ENCODE peak calls at places on chromosomes 13 and 19, in seven cellular contexts. One of them, this sample, is unnamed.
A peak's percentile ranks its signal among the peaks of the same experiment; 100 is the strongest.

GRCh38 chr19:17687857-17688784 is at the start of gene UNC13A:
- DNase-seq in uterus: no peak
- DNase-seq in heart left ventricle: peak; percentile 56
- DNase-seq in GM10248: peak; percentile 72
- DNase-seq in glutamatergic neuron: peak; percentile 78
- DNase-seq in GM23338: peak; percentile 88
- DNase-seq in Caco-2: peak; percentile 84
- DNase-seq in this sample: peak; percentile 82

GRCh38 chr19:33902802-33903488 is 106.3 kb downstream of the KCTD15 start:
- DNase-seq in GM10248: no peak
- DNase-seq in GM23338: no peak
- DNase-seq in uterus: no peak
- DNase-seq in Caco-2: no peak
- DNase-seq in glutamatergic neuron: no peak
- DNase-seq in heart left ventricle: no peak
- DNase-seq in this sample: no peak

GRCh38 chr19:19211499-19212432 is at the start of gene NCAN:
- DNase-seq in GM23338: peak; percentile 84
- DNase-seq in GM10248: no peak
- DNase-seq in uterus: no peak
- DNase-seq in Caco-2: no peak
- DNase-seq in heart left ventricle: no peak
- DNase-seq in glutamatergic neuron: peak; percentile 82
- DNase-seq in this sample: no peak

GRCh38 chr13:93244141-93244917 is 17.7 kb downstream of the GPC6 start:
- DNase-seq in GM23338: no peak
- DNase-seq in heart left ventricle: no peak
- DNase-seq in GM10248: no peak
- DNase-seq in uterus: no peak
- DNase-seq in Caco-2: no peak
- DNase-seq in glutamatergic neuron: no peak
- DNase-seq in this sample: no peak

GRCh38 chr13:108859202-108860012 is 230.0 kb downstream of the MYO16 start:
- DNase-seq in GM23338: peak; percentile 41
- DNase-seq in glutamatergic neuron: no peak
- DNase-seq in Caco-2: peak; percentile 5
- DNase-seq in uterus: no peak
- DNase-seq in GM10248: no peak
- DNase-seq in heart left ventricle: no peak
- DNase-seq in this sample: no peak

GRCh38 chr19:42269518-42270345 is 680 bp downstream of the CIC start:
- DNase-seq in heart left ventricle: peak; percentile 31
- DNase-seq in glutamatergic neuron: no peak
- DNase-seq in Caco-2: no peak
- DNase-seq in uterus: peak; percentile 43
- DNase-seq in GM23338: no peak
- DNase-seq in GM10248: no peak
- DNase-seq in this sample: no peak

GRCh38 chr19:38095411-38096308 is 128.4 kb downstream of the DPF1 start:
- DNase-seq in GM23338: peak; percentile 92
- DNase-seq in GM10248: peak; percentile 73
- DNase-seq in heart left ventricle: peak; percentile 75
- DNase-seq in Caco-2: peak; percentile 75
- DNase-seq in glutamatergic neuron: peak; percentile 84
- DNase-seq in uterus: peak; percentile 48
- DNase-seq in this sample: no peak

GRCh38 chr13:27283906-27284523 is 13.4 kb downstream of the RASL11A start:
- DNase-seq in heart left ventricle: no peak
- DNase-seq in uterus: no peak
- DNase-seq in GM10248: no peak
- DNase-seq in GM23338: no peak
- DNase-seq in Caco-2: peak; percentile 23
- DNase-seq in glutamatergic neuron: no peak
- DNase-seq in this sample: no peak

GRCh38 chr13:106277483-106278154 is 257.8 kb downstream of the EFNB2 start:
- DNase-seq in glutamatergic neuron: no peak
- DNase-seq in heart left ventricle: peak; percentile 54
- DNase-seq in GM10248: no peak
- DNase-seq in Caco-2: no peak
- DNase-seq in uterus: no peak
- DNase-seq in GM23338: no peak
- DNase-seq in this sample: no peak

GRCh38 chr13:46039421-46040036 is 13.0 kb downstream of the ZC3H13 start:
- DNase-seq in heart left ventricle: no peak
- DNase-seq in uterus: no peak
- DNase-seq in GM23338: no peak
- DNase-seq in Caco-2: no peak
- DNase-seq in GM10248: no peak
- DNase-seq in glutamatergic neuron: no peak
- DNase-seq in this sample: no peak

GRCh38 chr19:1270854-1271527 is 1.9 kb downstream of the CIRBP start:
- DNase-seq in GM10248: no peak
- DNase-seq in uterus: no peak
- DNase-seq in heart left ventricle: no peak
- DNase-seq in Caco-2: no peak
- DNase-seq in GM23338: no peak
- DNase-seq in glutamatergic neuron: no peak
- DNase-seq in this sample: no peak

GRCh38 chr19:46297700-46298476 is 1.0 kb downstream of the HIF3A start:
- DNase-seq in Caco-2: no peak
- DNase-seq in GM23338: no peak
- DNase-seq in GM10248: no peak
- DNase-seq in heart left ventricle: peak; percentile 94
- DNase-seq in uterus: peak; percentile 84
- DNase-seq in glutamatergic neuron: no peak
- DNase-seq in this sample: no peak

GRCh38 chr19:55563261-55563690 is 17.4 kb downstream of the ZNF579 start:
- DNase-seq in glutamatergic neuron: no peak
- DNase-seq in GM23338: no peak
- DNase-seq in GM10248: no peak
- DNase-seq in heart left ventricle: peak; percentile 90
- DNase-seq in uterus: peak; percentile 69
- DNase-seq in Caco-2: no peak
- DNase-seq in this sample: no peak

GRCh38 chr19:20271215-20271926 is 104.4 kb downstream of the ZNF486 start:
- DNase-seq in GM10248: no peak
- DNase-seq in heart left ventricle: no peak
- DNase-seq in GM23338: no peak
- DNase-seq in uterus: no peak
- DNase-seq in Caco-2: no peak
- DNase-seq in glutamatergic neuron: no peak
- DNase-seq in this sample: no peak

GRCh38 chr19:3020321-3020960 is 8.6 kb downstream of the TLE2 start:
- DNase-seq in heart left ventricle: no peak
- DNase-seq in GM10248: no peak
- DNase-seq in glutamatergic neuron: no peak
- DNase-seq in Caco-2: no peak
- DNase-seq in GM23338: no peak
- DNase-seq in uterus: no peak
- DNase-seq in this sample: no peak

GRCh38 chr13:42474954-42475353 is 99.0 kb upstream of the TNFSF11 start:
- DNase-seq in GM10248: no peak
- DNase-seq in uterus: no peak
- DNase-seq in heart left ventricle: no peak
- DNase-seq in glutamatergic neuron: no peak
- DNase-seq in Caco-2: no peak
- DNase-seq in GM23338: no peak
- DNase-seq in this sample: no peak

GRCh38 chr13:42484396-42484795 is 89.6 kb upstream of the TNFSF11 start:
- DNase-seq in GM23338: no peak
- DNase-seq in GM10248: no peak
- DNase-seq in heart left ventricle: no peak
- DNase-seq in uterus: no peak
- DNase-seq in Caco-2: no peak
- DNase-seq in glutamatergic neuron: no peak
- DNase-seq in this sample: no peak

GRCh38 chr13:42477588-42478190 is 96.3 kb upstream of the TNFSF11 start:
- DNase-seq in heart left ventricle: peak; percentile 31
- DNase-seq in GM10248: no peak
- DNase-seq in uterus: no peak
- DNase-seq in GM23338: no peak
- DNase-seq in Caco-2: no peak
- DNase-seq in glutamatergic neuron: no peak
- DNase-seq in this sample: no peak

GRCh38 chr13:42478531-42479156 is 95.3 kb upstream of the TNFSF11 start:
- DNase-seq in glutamatergic neuron: no peak
- DNase-seq in uterus: no peak
- DNase-seq in GM23338: peak; percentile 62
- DNase-seq in Caco-2: peak; percentile 28
- DNase-seq in GM10248: peak; percentile 34
- DNase-seq in heart left ventricle: no peak
- DNase-seq in this sample: no peak
- TF ChIP-seq CTCF in glutamatergic neuron: no peak
- TF ChIP-seq CTCF in uterus: no peak
- TF ChIP-seq CTCF in GM23338: peak; percentile 69
- TF ChIP-seq CTCF in Caco-2: peak; percentile 38
- TF ChIP-seq CTCF in GM10248: peak; percentile 33
- TF ChIP-seq CTCF in heart left ventricle: no peak
- TF ChIP-seq CTCF in this sample: peak; percentile 54

DNA sequence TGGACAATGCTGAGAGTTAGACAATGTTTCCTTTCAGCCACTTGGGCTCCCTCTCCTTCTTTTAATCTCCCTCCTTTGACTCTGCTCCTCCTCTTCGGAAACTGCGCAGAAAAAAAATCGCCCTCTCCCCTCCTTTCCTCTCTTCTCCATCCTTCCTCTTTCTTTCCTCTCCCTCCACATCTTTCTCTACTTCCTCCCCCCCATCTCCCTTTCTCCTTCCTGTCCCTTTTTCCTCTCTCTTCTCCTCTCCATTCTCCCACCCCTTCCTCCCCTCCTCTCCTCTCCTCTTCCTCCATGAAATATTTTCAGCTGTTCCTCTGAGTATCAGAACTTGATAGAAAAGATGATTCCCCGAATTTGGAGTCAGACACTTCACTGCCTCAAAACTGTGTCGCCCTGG is 15.1 kb upstream of the PTPRS start:
- DNase-seq in GM10248: no peak
- DNase-seq in Caco-2: no peak
- DNase-seq in heart left ventricle: no peak
- DNase-seq in GM23338: no peak
- DNase-seq in glutamatergic neuron: no peak
- DNase-seq in uterus: no peak
- DNase-seq in this sample: no peak
- TF ChIP-seq CTCF in GM10248: no peak
- TF ChIP-seq CTCF in Caco-2: no peak
- TF ChIP-seq CTCF in heart left ventricle: no peak
- TF ChIP-seq CTCF in GM23338: no peak
- TF ChIP-seq CTCF in glutamatergic neuron: no peak
- TF ChIP-seq CTCF in uterus: no peak
- TF ChIP-seq CTCF in this sample: no peak

DNA sequence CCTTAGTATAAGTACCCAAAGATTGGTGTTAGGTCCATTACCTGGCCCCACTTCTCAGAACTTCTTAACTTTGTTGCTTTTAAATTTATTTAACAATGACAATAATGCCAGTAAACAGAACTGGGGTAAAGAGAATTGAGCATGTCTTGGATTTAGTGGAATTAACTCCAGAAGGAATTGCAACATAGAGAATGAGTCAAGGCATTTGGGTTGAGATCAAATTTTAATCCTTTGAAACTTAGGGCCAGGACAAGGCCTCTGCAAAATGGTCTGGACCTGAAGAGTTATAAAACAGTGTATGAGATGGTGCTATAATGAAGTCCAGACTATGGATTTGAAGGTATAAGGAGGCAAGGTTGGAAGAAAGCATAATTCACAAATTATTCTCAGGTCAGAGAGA is 1030.4 kb downstream of the SLITRK5 start:
- DNase-seq in heart left ventricle: no peak
- DNase-seq in GM23338: no peak
- DNase-seq in Caco-2: no peak
- DNase-seq in GM10248: no peak
- DNase-seq in glutamatergic neuron: no peak
- DNase-seq in uterus: no peak
- DNase-seq in this sample: no peak
- TF ChIP-seq CTCF in heart left ventricle: no peak
- TF ChIP-seq CTCF in GM23338: no peak
- TF ChIP-seq CTCF in Caco-2: no peak
- TF ChIP-seq CTCF in GM10248: no peak
- TF ChIP-seq CTCF in glutamatergic neuron: no peak
- TF ChIP-seq CTCF in uterus: no peak
- TF ChIP-seq CTCF in this sample: no peak

GRCh38 chr13:64471916-64472315 is 2758.2 kb downstream of the PCDH9 start:
- DNase-seq in GM10248: no peak
- DNase-seq in Caco-2: no peak
- DNase-seq in uterus: no peak
- DNase-seq in heart left ventricle: no peak
- DNase-seq in GM23338: peak; percentile 37
- DNase-seq in glutamatergic neuron: no peak
- DNase-seq in this sample: no peak
- TF ChIP-seq CTCF in GM10248: no peak
- TF ChIP-seq CTCF in Caco-2: peak; percentile 57
- TF ChIP-seq CTCF in uterus: no peak
- TF ChIP-seq CTCF in heart left ventricle: no peak
- TF ChIP-seq CTCF in GM23338: no peak
- TF ChIP-seq CTCF in glutamatergic neuron: no peak
- TF ChIP-seq CTCF in this sample: peak; percentile 63

GRCh38 chr19:50460161-50460765 is 16.0 kb upstream of the EMC10 start:
- DNase-seq in uterus: no peak
- DNase-seq in GM23338: peak; percentile 25
- DNase-seq in glutamatergic neuron: no peak
- DNase-seq in GM10248: peak; percentile 87
- DNase-seq in Caco-2: peak; percentile 84
- DNase-seq in heart left ventricle: no peak
- DNase-seq in this sample: no peak
- TF ChIP-seq CTCF in uterus: no peak
- TF ChIP-seq CTCF in GM23338: peak; percentile 44
- TF ChIP-seq CTCF in glutamatergic neuron: no peak
- TF ChIP-seq CTCF in GM10248: peak; percentile 21
- TF ChIP-seq CTCF in Caco-2: peak; percentile 28
- TF ChIP-seq CTCF in heart left ventricle: no peak
- TF ChIP-seq CTCF in this sample: no peak